ENCODE peak calls at places on chromosomes 4 and X, in five cellular contexts. L, A, X, S and G are unnamed samples.

GRCh38 chr4:70994069-70994366 is 569 bp downstream of the DCK start:
- DNase-seq in L (no peak), A (peak), X (no peak), S (peak), G (no peak)

GRCh38 chr4:36323801-36324419 is 42.5 kb downstream of the DTHD1 start:
- DNase-seq in L (no peak), A (no peak), X (no peak), S (no peak), G (no peak)

GRCh38 chr4:2256156-2256731 is 5.7 kb downstream of the MXD4 start:
- DNase-seq in L (no peak), A (no peak), X (no peak), S (no peak), G (no peak)

GRCh38 chr4:4422856-4423485 is 36.1 kb downstream of the NSG1 start:
- DNase-seq in L (no peak), A (no peak), X (no peak), S (no peak), G (no peak)

GRCh38 chr4:25401066-25401465 is 24.0 kb downstream of the ANAPC4 start:
- DNase-seq in L (no peak), A (no peak), X (no peak), S (no peak), G (no peak)

GRCh38 chr4:159367421-159368105 is 264.7 kb downstream of the RAPGEF2 start:
- DNase-seq in L (peak), A (no peak), X (no peak), S (no peak), G (no peak)

GRCh38 chr4:26826721-26827120 is 33.9 kb upstream of the STIM2 start:
- DNase-seq in L (peak), A (no peak), X (no peak), S (no peak), G (no peak)

GRCh38 chr4:36000941-36001557 is 243.3 kb downstream of the ARAP2 start:
- DNase-seq in L (no peak), A (no peak), X (no peak), S (no peak), G (no peak)

GRCh38 chrX:37331546-37331945 is 17.6 kb upstream of the PRRG1 start:
- DNase-seq in L (no peak), A (no peak), X (no peak), S (no peak), G (no peak)
- TF ChIP-seq ATF2 in L (no peak), A (no peak), X (no peak), S (no peak), G (no peak)

GRCh38 chrX:81195712-81196111 is 6.0 kb downstream of the HMGN5 start:
- DNase-seq in L (no peak), A (peak), X (no peak), S (peak), G (peak)
- TF ChIP-seq ATF2 in L (no peak), A (no peak), X (no peak), S (no peak), G (no peak)

GRCh38 chr4:110211007-110211769 is 12.8 kb upstream of the ELOVL6 start:
- DNase-seq in L (no peak), A (peak), X (no peak), S (peak), G (no peak)

GRCh38 chr4:110211770-110212061 is 13.3 kb upstream of the ELOVL6 start:
- DNase-seq in L (no peak), A (no peak), X (no peak), S (no peak), G (no peak)

GRCh38 chr4:110216079-110216478 is 17.7 kb upstream of the ELOVL6 start:
- DNase-seq in L (no peak), A (no peak), X (no peak), S (no peak), G (no peak)
- TF ChIP-seq ATF2 in L (no peak), A (no peak), X (no peak), S (no peak), G (no peak)

GRCh38 chrX:9788908-9789307 is 2.7 kb downstream of the SHROOM2 start:
- DNase-seq in L (no peak), A (peak), X (no peak), S (no peak), G (no peak)
- TF ChIP-seq ATF2 in L (no peak), A (no peak), X (no peak), S (no peak), G (no peak)

GRCh38 chr4:6324999-6325790 is 55.5 kb downstream of the WFS1 start:
- DNase-seq in L (no peak), A (no peak), X (no peak), S (no peak), G (no peak)
- TF ChIP-seq ATF2 in L (no peak), A (no peak), X (no peak), S (no peak), G (no peak)

GRCh38 chrX:111352424-111352823 is 59.6 kb downstream of the DCX start:
- DNase-seq in L (no peak), A (peak), X (no peak), S (no peak), G (no peak)
- TF ChIP-seq ATF2 in L (no peak), A (no peak), X (no peak), S (no peak), G (no peak)